ENCODE peak calls at places on chromosomes 1 and 21, in four cellular contexts. R is activated T-cell treated with anti-CD3 and anti-CD28 coated beads, Interleukin-2, amount 50 U/mL, for 1 hour; B is left ventricle myocardium inferior; T is GOT3. Q is an unnamed sample.

GRCh38 chr1:150613061-150613920 is 16.1 kb downstream of the ENSA start:
- DNase-seq in T (no peak), R (no peak), B (no peak), Q (peak; percentile 36)

GRCh38 chr1:11881749-11882441 is 23.1 kb upstream of the NPPB start:
- DNase-seq in R (no peak), T (no peak), B (no peak), Q (no peak)

GRCh38 chr1:158951956-158952355 is 20.6 kb downstream of the PYHIN1 start:
- DNase-seq in B (no peak), R (no peak), T (no peak), Q (no peak)

GRCh38 chr1:156366832-156367231 is 2.2 kb upstream of the RHBG start:
- DNase-seq in B (no peak), T (no peak), R (no peak), Q (no peak)

GRCh38 chr1:159008744-159009188 is 941 bp upstream of the IFI16 start:
- DNase-seq in R (peak; percentile 25), B (no peak), T (no peak), Q (no peak)

GRCh38 chr21:26806734-26807372 is 38.4 kb downstream of the ADAMTS1 start:
- DNase-seq in T (no peak), R (no peak), B (no peak), Q (no peak)

GRCh38 chr1:60598055-60598910 is 484.1 kb upstream of the NFIA start:
- DNase-seq in B (no peak), R (no peak), T (no peak), Q (no peak)

GRCh38 chr1:169511339-169512028 is 25.7 kb upstream of the SLC19A2 start:
- DNase-seq in R (no peak), B (no peak), T (no peak), Q (peak; percentile 73)

GRCh38 chr1:223649222-223649621 is 16.3 kb downstream of the CAPN8 start:
- DNase-seq in T (no peak), B (no peak), R (no peak), Q (no peak)

GRCh38 chr1:88736633-88737248 is 52.7 kb downstream of the PKN2 start:
- DNase-seq in R (no peak), B (no peak), T (no peak), Q (no peak)

GRCh38 chr1:222792744-222793143 is 22.1 kb upstream of the DISP1 start:
- DNase-seq in B (no peak), T (no peak), R (no peak), Q (no peak)

GRCh38 chr1:117009132-117009531 is 7.6 kb downstream of the CD101 start:
- DNase-seq in B (no peak), T (no peak), R (no peak), Q (no peak)

GRCh38 chr21:41673071-41673470 is 93.8 kb downstream of the RIPK4 start:
- DNase-seq in B (no peak), R (no peak), T (no peak), Q (no peak)

GRCh38 chr1:33735624-33736023 is 128.3 kb upstream of the HMGB4 start:
- DNase-seq in B (no peak), T (no peak), R (no peak), Q (no peak)

GRCh38 chr1:203142684-203143408 is 15.3 kb downstream of the ADORA1 start:
- DNase-seq in B (no peak), T (no peak), R (no peak), Q (no peak)

GRCh38 chr1:154186177-154186576 is 5.7 kb downstream of the TPM3 start:
- DNase-seq in B (peak; percentile 36), R (peak; percentile 69), T (no peak), Q (no peak)

GRCh38 chr1:118960026-118960561 is 28.0 kb downstream of the TBX15 start:
- DNase-seq in R (no peak), T (no peak), B (no peak), Q (no peak)

GRCh38 chr1:54053745-54054437 is 483 bp downstream of the TCEANC2 start:
- DNase-seq in T (no peak), B (no peak), R (no peak), Q (no peak)

GRCh38 chr1:923131-923990 is at the start of gene SAMD11:
- DNase-seq in R (peak; percentile 81), B (peak; percentile 92), T (peak; percentile 34), Q (peak; percentile 31)

GRCh38 chr1:114340906-114341698 is 169.9 kb downstream of the TRIM33 start:
- DNase-seq in T (no peak), R (no peak), B (no peak), Q (no peak)

GRCh38 chr1:10265936-10266335 is 55.6 kb downstream of the KIF1B start:
- DNase-seq in T (no peak), B (no peak), R (no peak), Q (no peak)

GRCh38 chr1:186983327-186983726 is 154.6 kb downstream of the PLA2G4A start:
- DNase-seq in R (no peak), B (peak; percentile 20), T (peak; percentile 69), Q (no peak)

GRCh38 chr1:59678809-59679228 is 135.9 kb upstream of the HOOK1 start:
- DNase-seq in R (no peak), T (no peak), B (no peak), Q (no peak)

GRCh38 chr1:43123031-43123430 is 49.1 kb downstream of the EBNA1BP2 start:
- DNase-seq in B (no peak), R (no peak), T (no peak), Q (no peak)

GRCh38 chr1:104294259-104294658 is 544.6 kb downstream of the AMY1C start:
- DNase-seq in T (no peak), B (no peak), R (no peak), Q (no peak)

GRCh38 chr1:197393772-197394171 is 125.7 kb downstream of the CRB1 start:
- DNase-seq in R (no peak), B (no peak), T (no peak), Q (no peak)

GRCh38 chr1:15932612-15933011 is 43.3 kb downstream of the ZBTB17 start:
- DNase-seq in R (no peak), B (no peak), T (no peak), Q (no peak)

GRCh38 chr1:244030481-244031040 is 20.5 kb upstream of the ZBTB18 start:
- DNase-seq in B (no peak), R (no peak), T (no peak), Q (no peak)

GRCh38 chr1:113391643-113392271 is 1.4 kb downstream of the MAGI3 start:
- DNase-seq in B (no peak), R (peak; percentile 24), T (no peak), Q (no peak)

GRCh38 chr1:94884101-94884875 is 42.6 kb downstream of the CNN3 start:
- DNase-seq in T (no peak), R (no peak), B (no peak), Q (no peak)

GRCh38 chr1:161161652-161162051 is 2.4 kb downstream of the USP21 start:
- DNase-seq in T (no peak), B (no peak), R (no peak), Q (no peak)

GRCh38 chr21:44440241-44441040 is 14.9 kb upstream of the LRRC3 start:
- DNase-seq in T (no peak), B (no peak), R (no peak), Q (no peak)

GRCh38 chr1:30879126-30879786 is 29.3 kb downstream of the SDC3 start:
- DNase-seq in T (no peak), B (no peak), R (no peak), Q (no peak)

GRCh38 chr1:197140123-197140522 is 6.3 kb downstream of the ASPM start:
- DNase-seq in B (no peak), R (no peak), T (no peak), Q (no peak)

GRCh38 chr1:174995121-174995520 is 4.6 kb upstream of the CACYBP start:
- DNase-seq in R (no peak), T (no peak), B (no peak), Q (no peak)

GRCh38 chr1:41661428-41662060 is 177.1 kb upstream of the EDN2 start:
- DNase-seq in R (no peak), T (no peak), B (no peak), Q (no peak)

GRCh38 chr1:84883286-84883685 is 9.7 kb downstream of the LPAR3 start:
- DNase-seq in B (no peak), R (no peak), T (no peak), Q (no peak)